ENCODE peak calls at places on chromosome 22, in eight cellular contexts. X, Q, E, W, G, P, A and T are unnamed samples.

GRCh38 chr22:33756508-33756949 is 163.7 kb downstream of the LARGE1 start:
- DNase-seq in X (no peak), Q (no peak), E (no peak), W (no peak), G (no peak), P (peak), A (no peak), T (no peak)

GRCh38 chr22:37491559-37492427 is 5.6 kb upstream of the MFNG start:
- DNase-seq in X (no peak), Q (no peak), E (no peak), W (no peak), G (no peak), P (no peak), A (no peak), T (no peak)

GRCh38 chr22:25702046-25702445 is 39.9 kb upstream of the MYO18B start:
- DNase-seq in X (peak), Q (no peak), E (no peak), W (no peak), G (peak), P (peak), A (no peak), T (peak)

GRCh38 chr22:37744589-37744988 is 47.7 kb downstream of the TRIOBP start:
- DNase-seq in X (no peak), Q (no peak), E (no peak), W (no peak), G (no peak), P (no peak), A (no peak), T (no peak)

GRCh38 chr22:37197451-37198289 is 9.6 kb upstream of the C1QTNF6 start:
- DNase-seq in X (peak), Q (no peak), E (peak), W (no peak), G (peak), P (peak), A (peak), T (peak)

GRCh38 chr22:24494182-24494534 is 974 bp upstream of the UPB1 start:
- DNase-seq in X (no peak), Q (no peak), E (no peak), W (no peak), G (no peak), P (no peak), A (no peak), T (no peak)

GRCh38 chr22:49140921-49141680 is 686.6 kb downstream of the BRD1 start:
- DNase-seq in X (no peak), Q (no peak), E (no peak), W (no peak), G (no peak), P (no peak), A (no peak), T (no peak)

GRCh38 chr22:17896552-17896951 is 122.3 kb upstream of the BID start:
- DNase-seq in X (peak), Q (no peak), E (no peak), W (no peak), G (no peak), P (no peak), A (peak), T (peak)

GRCh38 chr22:27779650-27780049 is 21.9 kb downstream of the MN1 start:
- DNase-seq in X (no peak), Q (no peak), E (no peak), W (no peak), G (no peak), P (no peak), A (no peak), T (peak)